ENCODE peak calls at places on chromosomes 11 and 22, in five cellular contexts. X is adrenal gland, V is right atrium auricular region, K is transverse colon, Z is prostate gland. N is an unnamed sample.

GRCh38 chr22:29480512-29481264 is 670 bp downstream of the NEFH start:
- DNase-seq in X (peak; percentile 84), V (no peak), K (no peak), Z (no peak), N (no peak)

GRCh38 chr11:123561046-123561781 is 93.2 kb downstream of the SCN3B start:
- DNase-seq in X (peak; percentile 76), V (no peak), K (no peak), Z (no peak), N (no peak)

GRCh38 chr11:7563269-7563668 is 49.5 kb downstream of the PPFIBP2 start:
- DNase-seq in X (no peak), V (no peak), K (no peak), Z (no peak), N (no peak)

GRCh38 chr11:57493507-57494503 is 21.7 kb downstream of the SLC43A1 start:
- DNase-seq in X (no peak), V (no peak), K (peak; percentile 68), Z (peak; percentile 65), N (peak; percentile 74)

GRCh38 chr11:31218847-31219246 is 150.7 kb downstream of the DCDC1 start:
- DNase-seq in X (no peak), V (no peak), K (no peak), Z (peak; percentile 5), N (no peak)

GRCh38 chr11:111419181-111419580 is 40.1 kb upstream of the POU2AF1 start:
- DNase-seq in X (no peak), V (no peak), K (no peak), Z (no peak), N (no peak)

GRCh38 chr11:57491371-57492061 is 24.0 kb downstream of the SLC43A1 start:
- DNase-seq in X (no peak), V (no peak), K (peak; percentile 46), Z (no peak), N (no peak)

GRCh38 chr11:95968585-95968984 is 44.7 kb upstream of the MTMR2 start:
- DNase-seq in X (no peak), V (no peak), K (no peak), Z (no peak), N (no peak)

GRCh38 chr11:2178906-2179494 is 7.4 kb upstream of the TH start:
- DNase-seq in X (no peak), V (no peak), K (no peak), Z (no peak), N (no peak)

GRCh38 chr22:37996515-37997246 is 12.3 kb upstream of the SOX10 start:
- DNase-seq in X (no peak), V (no peak), K (no peak), Z (no peak), N (no peak)

GRCh38 chr22:35275580-35275979 is 18.3 kb downstream of the HMGXB4 start:
- DNase-seq in X (no peak), V (no peak), K (no peak), Z (no peak), N (no peak)

GRCh38 chr11:116193321-116194114 is 579.3 kb downstream of the BUD13 start:
- DNase-seq in X (no peak), V (no peak), K (peak; percentile 60), Z (peak; percentile 89), N (peak; percentile 84)

GRCh38 chr11:370087-370941 is 1.0 kb downstream of the B4GALNT4 start:
- DNase-seq in X (no peak), V (no peak), K (no peak), Z (no peak), N (no peak)

GRCh38 chr11:122197055-122197987 is 81.3 kb upstream of the BLID start:
- DNase-seq in X (peak; percentile 78), V (peak; percentile 87), K (no peak), Z (no peak), N (no peak)

GRCh38 chr11:122229078-122229477 is 113.1 kb upstream of the BLID start:
- DNase-seq in X (no peak), V (no peak), K (no peak), Z (no peak), N (no peak)

GRCh38 chr22:36753120-36753802 is 22.7 kb downstream of the IFT27 start:
- DNase-seq in X (no peak), V (no peak), K (peak; percentile 22), Z (no peak), N (no peak)

GRCh38 chr11:6258571-6258998 is 1.1 kb upstream of the CCKBR start:
- DNase-seq in X (no peak), V (no peak), K (no peak), Z (no peak), N (no peak)

GRCh38 chr11:41306435-41306834 is 153.0 kb downstream of the LRRC4C start:
- DNase-seq in X (no peak), V (no peak), K (no peak), Z (no peak), N (no peak)

GRCh38 chr11:20599424-20600346 is at the start of gene SLC6A5:
- DNase-seq in X (peak; percentile 64), V (no peak), K (no peak), Z (no peak), N (no peak)

GRCh38 chr11:124920870-124921609 is 2.0 kb downstream of the HEPN1 start:
- DNase-seq in X (peak; percentile 77), V (peak; percentile 73), K (peak; percentile 44), Z (peak; percentile 39), N (peak; percentile 69)

GRCh38 chr11:116931206-116931953 is 94.0 kb upstream of the APOA1 start:
- DNase-seq in X (no peak), V (peak; percentile 63), K (no peak), Z (no peak), N (no peak)

GRCh38 chr22:30985561-30986208 is 16.6 kb downstream of the TUG1 start:
- DNase-seq in X (no peak), V (no peak), K (no peak), Z (no peak), N (no peak)

GRCh38 chr11:12430351-12430750 is 53.0 kb downstream of the PARVA start:
- DNase-seq in X (no peak), V (no peak), K (no peak), Z (no peak), N (no peak)

GRCh38 chr11:129636926-129637325 is 178.7 kb upstream of the TMEM45B start:
- DNase-seq in X (no peak), V (no peak), K (no peak), Z (no peak), N (no peak)

GRCh38 chr11:19679952-19680823 is 32.4 kb upstream of the NAV2 start:
- DNase-seq in X (peak; percentile 97), V (peak; percentile 96), K (peak; percentile 71), Z (peak; percentile 77), N (peak; percentile 89)

GRCh38 chr22:21700822-21701221 is 34.8 kb downstream of the YPEL1 start:
- DNase-seq in X (no peak), V (no peak), K (no peak), Z (no peak), N (no peak)

DNA sequence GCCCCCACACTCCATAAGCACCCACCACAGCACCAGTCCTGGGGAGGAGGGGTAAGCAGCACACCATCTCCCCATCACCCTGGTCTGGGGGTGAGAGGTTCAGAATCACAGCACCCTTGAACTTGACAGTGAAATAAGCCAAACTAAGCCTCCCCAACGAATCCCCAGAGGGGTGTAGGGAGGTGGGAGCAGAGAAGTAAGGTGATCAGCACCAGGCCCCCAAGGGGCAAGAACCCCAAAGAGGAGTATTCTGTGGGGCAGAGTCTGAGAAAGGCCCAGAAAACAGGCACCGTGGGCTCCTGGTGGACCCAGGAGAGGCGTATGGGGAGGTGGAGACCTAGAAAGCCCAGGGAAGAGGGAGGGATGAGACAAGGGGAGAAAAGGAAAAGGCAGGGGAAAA is 30.9 kb downstream of the ARAP1 start:
- DNase-seq in X (no peak), V (no peak), K (no peak), Z (no peak), N (no peak)
- H3K27ac ChIP-seq in X (peak overlapping the region; percentile 77), V (peak overlapping the region; percentile 94), K (peak overlapping the region; percentile 92), Z (peak overlapping the region; percentile 82), N (peak overlapping the region; percentile 94)

GRCh38 chr22:44347549-44347948 is 34.8 kb upstream of the SHISAL1 start:
- DNase-seq in X (no peak), V (no peak), K (no peak), Z (no peak), N (no peak)

GRCh38 chr22:44348963-44349950 is 36.5 kb upstream of the SHISAL1 start:
- DNase-seq in X (peak; percentile 81), V (no peak), K (no peak), Z (no peak), N (no peak)

GRCh38 chr22:44345872-44346271 is 33.1 kb upstream of the SHISAL1 start:
- DNase-seq in X (no peak), V (no peak), K (no peak), Z (no peak), N (no peak)

GRCh38 chr22:44344407-44344806 is 31.7 kb upstream of the SHISAL1 start:
- DNase-seq in X (no peak), V (no peak), K (no peak), Z (no peak), N (no peak)

GRCh38 chr22:44347098-44347497 is 34.3 kb upstream of the SHISAL1 start:
- DNase-seq in X (peak; percentile 49), V (no peak), K (no peak), Z (no peak), N (no peak)
- TF ChIP-seq CTCF in X (no peak), V (no peak), K (no peak), Z (no peak), N (no peak)

DNA sequence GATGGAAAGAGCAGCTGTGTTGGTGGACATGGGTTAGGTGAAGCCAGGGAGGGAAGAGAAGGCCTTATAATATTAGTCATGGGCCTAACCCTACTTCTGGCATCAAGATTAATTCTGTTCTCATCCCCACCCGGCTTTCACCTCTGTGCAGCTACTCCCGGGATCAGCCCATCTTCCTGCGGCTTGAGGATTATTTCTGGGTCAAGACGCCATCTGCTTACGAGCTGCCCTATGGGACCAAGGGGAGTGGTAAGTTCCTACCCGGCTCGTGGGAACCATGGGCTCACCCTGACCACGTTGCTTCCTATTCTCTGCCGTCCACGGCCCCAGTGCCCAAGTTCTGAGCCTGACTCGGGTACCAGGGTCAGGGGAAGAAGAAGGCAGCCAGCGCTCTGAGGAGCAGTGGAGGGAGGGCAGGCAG is 51.6 kb downstream of the ST3GAL4 start:
- DNase-seq in X (no peak), V (no peak), K (no peak), Z (no peak), N (no peak)
- H3K36me3 ChIP-seq in X (no peaks in the 10 kb centered on the region), V (peaks cover 34% of the 10 kb centered on the region), K (no peaks in the 10 kb centered on the region), Z (no peaks in the 10 kb centered on the region), N (peaks cover 21% of the 10 kb centered on the region)

GRCh38 chr22:46050451-46050845 is 73.5 kb upstream of the WNT7B start:
- DNase-seq in X (peak; percentile 7), V (no peak), K (peak; percentile 6), Z (no peak), N (no peak)

GRCh38 chr22:46050916-46051614 is 74.1 kb upstream of the WNT7B start:
- DNase-seq in X (no peak), V (no peak), K (peak; percentile 7), Z (no peak), N (no peak)

GRCh38 chr22:46052331-46052771 is 75.4 kb upstream of the WNT7B start:
- DNase-seq in X (no peak), V (no peak), K (peak; percentile 14), Z (no peak), N (no peak)

GRCh38 chr22:46052801-46053562 is 76.0 kb upstream of the WNT7B start:
- DNase-seq in X (peak; percentile 57), V (no peak), K (peak; percentile 69), Z (no peak), N (peak; percentile 58)

DNA sequence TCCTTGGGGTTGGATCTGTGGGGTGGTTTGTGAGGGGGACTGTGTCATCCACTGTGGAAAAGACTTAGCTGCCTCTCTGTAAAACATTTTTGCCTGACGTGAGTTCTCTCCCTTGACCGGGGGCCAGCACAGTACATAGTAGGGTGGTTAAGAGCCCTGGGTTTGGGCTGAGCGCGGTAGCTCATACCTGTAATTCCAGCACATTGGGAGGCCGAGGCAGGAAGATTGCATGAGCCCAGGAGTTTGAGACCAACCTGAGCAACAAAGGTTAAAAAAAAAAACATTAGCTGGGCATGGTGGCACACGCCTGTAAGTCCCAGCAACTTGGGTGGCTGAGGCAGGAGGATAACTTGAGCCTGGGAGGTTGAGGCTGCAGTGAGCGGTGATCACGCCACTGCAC is 74.7 kb upstream of the WNT7B start:
- DNase-seq in X (no peak), V (no peak), K (peak; percentile 3), Z (no peak), N (no peak)
- H3K27ac ChIP-seq in X (no peak overlapping the region), V (peak overlapping the region; percentile 96), K (peak overlapping the region; percentile 99), Z (peak overlapping the region; percentile 100), N (peak overlapping the region; percentile 99)

N was measured in lung.